ENCODE peak calls at places on chromosomes 13 and 19, in four cellular contexts. One of them, this sample, is unnamed.

GRCh38 chr19:1236566-1236965 is 1.2 kb downstream of the CBARP start:
- DNase-seq in AG10803: no peak
- DNase-seq in NCI-H510A: no peak
- DNase-seq in NCI-H2029: no peak
- DNase-seq in this sample: no peak

GRCh38 chr13:39484506-39485313 is 118.3 kb downstream of the LHFPL6 start:
- DNase-seq in AG10803: peak
- DNase-seq in NCI-H510A: no peak
- DNase-seq in NCI-H2029: no peak
- DNase-seq in this sample: no peak

GRCh38 chr13:77543711-77544110 is 8.2 kb downstream of the SCEL start:
- DNase-seq in AG10803: no peak
- DNase-seq in NCI-H510A: no peak
- DNase-seq in NCI-H2029: no peak
- DNase-seq in this sample: no peak

GRCh38 chr13:41463823-41464602 is 6.7 kb downstream of the RGCC start:
- DNase-seq in AG10803: no peak
- DNase-seq in NCI-H510A: no peak
- DNase-seq in NCI-H2029: no peak
- DNase-seq in this sample: no peak

GRCh38 chr19:1860133-1860775 is 3.1 kb downstream of the KLF16 start:
- DNase-seq in AG10803: peak
- DNase-seq in NCI-H510A: peak
- DNase-seq in NCI-H2029: peak
- DNase-seq in this sample: peak

GRCh38 chr19:58557253-58558065 is 952 bp downstream of the UBE2M start:
- DNase-seq in AG10803: no peak
- DNase-seq in NCI-H510A: no peak
- DNase-seq in NCI-H2029: no peak
- DNase-seq in this sample: no peak

GRCh38 chr19:33302974-33303790 is 848 bp upstream of the CEBPA start:
- DNase-seq in AG10803: peak
- DNase-seq in NCI-H510A: no peak
- DNase-seq in NCI-H2029: no peak
- DNase-seq in this sample: no peak

GRCh38 chr13:111475488-111475887 is 155.0 kb downstream of the TEX29 start:
- DNase-seq in AG10803: no peak
- DNase-seq in NCI-H510A: no peak
- DNase-seq in NCI-H2029: no peak
- DNase-seq in this sample: no peak

GRCh38 chr19:10230904-10231623 is at the start of gene S1PR2:
- DNase-seq in AG10803: peak
- DNase-seq in NCI-H510A: peak
- DNase-seq in NCI-H2029: peak
- DNase-seq in this sample: peak

GRCh38 chr13:99916366-99917103 is 55.0 kb downstream of the ZIC5 start:
- DNase-seq in AG10803: peak
- DNase-seq in NCI-H510A: no peak
- DNase-seq in NCI-H2029: no peak
- DNase-seq in this sample: peak

GRCh38 chr19:49212302-49212701 is 54.7 kb downstream of the TRPM4 start:
- DNase-seq in AG10803: peak
- DNase-seq in NCI-H510A: no peak
- DNase-seq in NCI-H2029: no peak
- DNase-seq in this sample: no peak

GRCh38 chr19:10699650-10700335 is 1.4 kb upstream of the QTRT1 start:
- DNase-seq in AG10803: peak
- DNase-seq in NCI-H510A: no peak
- DNase-seq in NCI-H2029: peak
- DNase-seq in this sample: peak

GRCh38 chr13:87168390-87168789 is 502.8 kb upstream of the SLITRK5 start:
- DNase-seq in AG10803: no peak
- DNase-seq in NCI-H510A: no peak
- DNase-seq in NCI-H2029: no peak
- DNase-seq in this sample: no peak

GRCh38 chr19:54169149-54169731 is 3.7 kb downstream of the TMC4 start:
- DNase-seq in AG10803: no peak
- DNase-seq in NCI-H510A: no peak
- DNase-seq in NCI-H2029: no peak
- DNase-seq in this sample: no peak

This sample was measured in RCC 7860.